ENCODE peak calls at places on chromosomes 5 and 9, in eight cellular contexts. M, N, Z, I, L, V, U and G are unnamed samples.

GRCh38 chr5:96402500-96402899 is 30.5 kb downstream of the PCSK1 start:
- DNase-seq in N (no peak), M (no peak), L (no peak), V (no peak), U (no peak), Z (no peak), I (no peak), G (no peak)

GRCh38 chr5:119275873-119276214 is 80.0 kb upstream of the TNFAIP8 start:
- DNase-seq in U (no peak), Z (no peak), V (no peak), L (no peak), N (no peak), M (no peak), I (no peak), G (no peak)

GRCh38 chr5:178155065-178155464 is 1.4 kb upstream of the NHP2 start:
- DNase-seq in V (no peak), M (no peak), I (no peak), Z (no peak), L (no peak), U (no peak), N (no peak), G (no peak)

GRCh38 chr9:4180907-4181605 is 118.8 kb downstream of the GLIS3 start:
- DNase-seq in V (no peak), Z (no peak), M (no peak), U (no peak), N (no peak), I (no peak), L (no peak), G (no peak)

GRCh38 chr9:97848582-97849237 is 4.3 kb upstream of the FOXE1 start:
- DNase-seq in V (no peak), I (peak; percentile 92), N (no peak), M (peak; percentile 47), Z (no peak), U (no peak), L (no peak), G (no peak)

GRCh38 chr5:137858223-137858916 is 9.3 kb upstream of the MYOT start:
- DNase-seq in N (peak; percentile 67), Z (no peak), M (no peak), V (no peak), L (no peak), I (no peak), U (no peak), G (no peak)

GRCh38 chr9:4615251-4615650 is 46.8 kb upstream of the PLPP6 start:
- DNase-seq in M (no peak), N (peak; percentile 21), L (no peak), U (no peak), I (no peak), V (no peak), Z (peak; percentile 23), G (no peak)

GRCh38 chr5:137754961-137755762 is 999 bp upstream of the HNRNPA0 start:
- DNase-seq in Z (no peak), U (no peak), L (no peak), M (no peak), I (peak; percentile 77), N (no peak), V (no peak), G (no peak)

GRCh38 chr9:137025120-137025966 is 2.7 kb downstream of the ABCA2 start:
- DNase-seq in L (peak; percentile 91), V (no peak), U (no peak), M (no peak), Z (peak; percentile 43), N (no peak), I (peak; percentile 87), G (no peak)

GRCh38 chr5:84642324-84642723 is 257.6 kb upstream of the EDIL3 start:
- DNase-seq in V (no peak), N (no peak), M (no peak), U (no peak), I (peak; percentile 22), L (no peak), Z (no peak), G (no peak)

GRCh38 chr9:125541840-125542243 is 165.2 kb downstream of the MAPKAP1 start:
- DNase-seq in U (no peak), N (no peak), L (no peak), M (no peak), I (no peak), Z (no peak), V (no peak), G (no peak)

GRCh38 chr9:84860423-84861115 is 191.0 kb downstream of the NTRK2 start:
- DNase-seq in N (no peak), I (no peak), V (no peak), L (no peak), Z (no peak), M (no peak), U (no peak), G (no peak)

GRCh38 chr9:137650779-137651178 is 32.0 kb downstream of the EHMT1 start:
- DNase-seq in L (no peak), U (no peak), V (no peak), I (no peak), N (no peak), Z (no peak), M (no peak), G (no peak)

GRCh38 chr5:135242496-135243193 is 156.4 kb downstream of the MACROH2A1 start:
- DNase-seq in V (no peak), U (no peak), L (peak; percentile 25), Z (peak; percentile 32), I (no peak), N (peak; percentile 48), M (no peak), G (no peak)

GRCh38 chr5:146440348-146440747 is 6.8 kb upstream of the TCERG1 start:
- DNase-seq in M (no peak), N (no peak), I (no peak), L (no peak), Z (no peak), U (no peak), V (no peak), G (no peak)

GRCh38 chr5:56511442-56511841 is 278.3 kb upstream of the ANKRD55 start:
- DNase-seq in U (no peak), M (no peak), I (no peak), Z (no peak), N (no peak), V (no peak), L (no peak), G (no peak)

GRCh38 chr5:173328896-173329369 is 719 bp upstream of the STC2 start:
- DNase-seq in U (no peak), L (no peak), Z (no peak), M (peak; percentile 78), I (no peak), N (peak; percentile 67), V (peak; percentile 54), G (no peak)

GRCh38 chr5:40486437-40487270 is 193.1 kb upstream of the PTGER4 start:
- DNase-seq in Z (peak; percentile 28), V (no peak), N (no peak), I (no peak), U (peak; percentile 11), L (no peak), M (no peak), G (no peak)

GRCh38 chr5:12292610-12293204 is 388.5 kb upstream of the CTNND2 start:
- DNase-seq in U (no peak), N (no peak), Z (no peak), L (no peak), M (peak; percentile 90), I (no peak), V (no peak), G (no peak)

GRCh38 chr5:139577689-139578347 is 16.7 kb downstream of the UBE2D2 start:
- DNase-seq in U (no peak), I (no peak), Z (no peak), V (no peak), M (no peak), L (no peak), N (no peak), G (no peak)

GRCh38 chr9:27629425-27629824 is 56.1 kb upstream of the C9orf72 start:
- DNase-seq in M (no peak), L (no peak), Z (no peak), I (no peak), U (no peak), V (no peak), N (no peak), G (no peak)
- TF ChIP-seq CTCF in M (no peak), L (no peak), Z (no peak), I (no peak), U (no peak), V (no peak), N (no peak), G (no peak)

GRCh38 chr9:131234799-131235479 is 41.4 kb downstream of the FAM78A start:
- DNase-seq in Z (no peak), V (no peak), M (no peak), U (no peak), L (no peak), N (no peak), I (no peak), G (no peak)
- H3K27ac ChIP-seq in Z (no peak overlapping the region), V (no peak overlapping the region), M (no peak overlapping the region), U (no peak overlapping the region), L (no peak overlapping the region), N (no peak overlapping the region), I (peak overlapping the region; percentile 47), G (no peak overlapping the region)

DNA sequence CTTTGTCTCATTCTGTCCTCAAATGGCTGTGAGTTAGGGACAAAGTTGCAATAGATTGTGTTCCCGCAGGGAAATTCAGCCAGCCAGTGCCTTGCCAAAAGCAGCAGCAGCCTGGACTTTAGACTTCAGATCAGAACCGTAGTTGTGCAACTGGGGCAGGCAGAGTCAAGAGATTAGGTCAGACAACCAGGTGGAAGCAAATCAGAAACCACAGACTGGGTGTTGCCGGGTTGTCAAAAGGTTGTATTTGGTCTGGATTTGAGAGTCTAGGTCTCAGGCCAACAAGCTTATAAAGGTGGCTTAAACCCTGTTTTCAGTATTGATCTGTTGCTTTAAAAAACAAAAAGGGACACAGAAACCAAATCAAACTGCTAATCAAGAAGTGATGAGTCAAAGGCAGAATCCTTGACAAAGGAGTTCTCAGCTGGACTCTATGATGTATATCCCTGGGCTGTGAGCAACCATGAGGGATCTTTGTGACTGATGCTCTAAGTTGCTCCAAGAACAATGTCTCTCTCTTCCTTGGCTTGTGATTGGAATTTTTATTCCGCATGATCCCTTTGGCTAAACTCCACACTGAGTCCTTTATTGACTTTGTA is 21.0 kb downstream of the RFK start:
- DNase-seq in N (peak; percentile 85), U (no peak), I (no peak), L (peak; percentile 85), M (no peak), V (no peak), Z (peak; percentile 61), G (no peak)
- TF ChIP-seq CTCF in N (no peak), U (no peak), I (no peak), L (no peak), M (no peak), V (no peak), Z (no peak), G (no peak)

GRCh38 chr5:72434056-72434780 is 73.0 kb downstream of the ZNF366 start:
- DNase-seq in M (no peak), N (no peak), I (no peak), U (no peak), Z (no peak), V (no peak), L (no peak), G (no peak)
- H3K27ac ChIP-seq in M (no peak overlapping the region), N (no peak overlapping the region), I (peak overlapping the region; percentile 10), U (no peak overlapping the region), Z (peak overlapping the region; percentile 81), V (no peak overlapping the region), L (peak overlapping the region; percentile 59), G (no peak overlapping the region)

DNA sequence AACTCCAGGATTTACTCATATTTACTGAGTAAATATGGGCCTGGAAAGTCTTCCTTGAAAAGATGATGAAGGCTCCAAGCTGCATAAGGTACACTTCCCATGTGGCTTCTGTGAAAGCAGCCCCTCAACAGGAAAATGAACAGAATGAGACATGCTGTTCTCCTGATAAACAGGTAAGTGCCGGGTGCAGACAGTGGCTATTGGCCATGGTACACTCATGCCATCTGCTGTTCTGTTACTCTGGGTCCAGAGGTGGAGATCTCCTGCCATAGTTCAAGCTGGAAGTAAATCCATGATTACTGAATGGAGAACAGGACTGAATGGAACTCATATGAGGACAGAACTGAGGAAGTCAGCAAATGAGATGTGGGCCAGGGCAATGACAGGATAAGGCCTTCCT is 103.6 kb downstream of the SLIT3 start:
- DNase-seq in I (no peak), U (no peak), N (no peak), Z (no peak), M (no peak), V (no peak), L (peak; percentile 69), G (no peak)
- TF ChIP-seq CTCF in I (no peak), U (no peak), N (no peak), Z (no peak), M (no peak), V (no peak), L (peak; percentile 24), G (no peak)